ENCODE peak calls at places on chromosomes 11 and 22, in four cellular contexts. X is heart left ventricle, I is A549, D is right lobe of liver. M is an unnamed sample. For H3K4me1, the result is how much of the 10 kb centered on the place peaks cover.

GRCh38 chr22:26435327-26436093 is 6.5 kb downstream of the ASPHD2 start:
- DNase-seq in X (no peak), D (no peak), I (no peak), M (no peak)

GRCh38 chr11:34865261-34865660 is 50.9 kb downstream of the APIP start:
- DNase-seq in D (no peak), X (no peak), I (no peak), M (no peak)

GRCh38 chr11:128615076-128615475 is 27.7 kb upstream of the ETS1 start:
- DNase-seq in I (no peak), X (no peak), D (no peak), M (no peak)

GRCh38 chr11:113874096-113874919 is 1.1 kb downstream of the USP28 start:
- DNase-seq in X (no peak), D (no peak), I (peak), M (no peak)

GRCh38 chr22:30036656-30037055 is 43.6 kb upstream of the HORMAD2 start:
- DNase-seq in X (no peak), I (no peak), D (no peak), M (no peak)

GRCh38 chr11:2781413-2782274 is 81.8 kb upstream of the KCNQ1OT1 start:
- DNase-seq in X (peak), I (no peak), D (peak), M (no peak)

GRCh38 chr11:16776716-16777115 is 38.3 kb downstream of the C11orf58 start:
- DNase-seq in I (no peak), D (no peak), X (no peak), M (no peak)

GRCh38 chr11:37657645-37658044 is 1059.6 kb upstream of the RAG2 start:
- DNase-seq in X (no peak), D (no peak), I (no peak), M (no peak)

GRCh38 chr22:32336185-32336603 is 21.5 kb upstream of the RFPL3 start:
- DNase-seq in X (no peak), D (no peak), I (no peak), M (no peak)

GRCh38 chr22:23067691-23068090 is 2.6 kb upstream of the GNAZ start:
- DNase-seq in I (no peak), X (peak), D (no peak), M (no peak)

GRCh38 chr11:70547386-70547785 is 149.1 kb downstream of the CTTN start:
- DNase-seq in I (no peak), X (no peak), D (no peak), M (no peak)

GRCh38 chr11:133951484-133952198 is 5.1 kb downstream of the IGSF9B start:
- DNase-seq in D (no peak), X (no peak), I (no peak), M (no peak)

GRCh38 chr11:69822676-69823494 is 3.7 kb upstream of the FGF3 start:
- DNase-seq in D (peak), I (no peak), X (no peak), M (no peak)

GRCh38 chr22:42857845-42858481 is 890 bp upstream of the ARFGAP3 start:
- DNase-seq in D (peak), X (no peak), I (no peak), M (no peak)

GRCh38 chr11:34621876-34622275 is 983 bp downstream of the EHF start:
- DNase-seq in X (no peak), D (no peak), I (no peak), M (no peak)

GRCh38 chr22:41560095-41560487 is 719 bp upstream of the CSDC2 start:
- DNase-seq in X (no peak), D (no peak), I (no peak), M (no peak)

GRCh38 chr11:13984616-13985474 is 22.3 kb downstream of the SPON1 start:
- DNase-seq in I (no peak), X (no peak), D (no peak), M (no peak)

GRCh38 chr11:116598036-116598435 is 174.8 kb downstream of the BUD13 start:
- DNase-seq in I (no peak), D (no peak), X (no peak), M (no peak)

GRCh38 chr11:24575392-24575791 is 78.5 kb downstream of the LUZP2 start:
- DNase-seq in X (no peak), I (no peak), D (no peak), M (no peak)

GRCh38 chr11:49851511-49851910 is 100.7 kb upstream of the OR4C13 start:
- DNase-seq in X (no peak), I (no peak), D (no peak), M (no peak)

DNA sequence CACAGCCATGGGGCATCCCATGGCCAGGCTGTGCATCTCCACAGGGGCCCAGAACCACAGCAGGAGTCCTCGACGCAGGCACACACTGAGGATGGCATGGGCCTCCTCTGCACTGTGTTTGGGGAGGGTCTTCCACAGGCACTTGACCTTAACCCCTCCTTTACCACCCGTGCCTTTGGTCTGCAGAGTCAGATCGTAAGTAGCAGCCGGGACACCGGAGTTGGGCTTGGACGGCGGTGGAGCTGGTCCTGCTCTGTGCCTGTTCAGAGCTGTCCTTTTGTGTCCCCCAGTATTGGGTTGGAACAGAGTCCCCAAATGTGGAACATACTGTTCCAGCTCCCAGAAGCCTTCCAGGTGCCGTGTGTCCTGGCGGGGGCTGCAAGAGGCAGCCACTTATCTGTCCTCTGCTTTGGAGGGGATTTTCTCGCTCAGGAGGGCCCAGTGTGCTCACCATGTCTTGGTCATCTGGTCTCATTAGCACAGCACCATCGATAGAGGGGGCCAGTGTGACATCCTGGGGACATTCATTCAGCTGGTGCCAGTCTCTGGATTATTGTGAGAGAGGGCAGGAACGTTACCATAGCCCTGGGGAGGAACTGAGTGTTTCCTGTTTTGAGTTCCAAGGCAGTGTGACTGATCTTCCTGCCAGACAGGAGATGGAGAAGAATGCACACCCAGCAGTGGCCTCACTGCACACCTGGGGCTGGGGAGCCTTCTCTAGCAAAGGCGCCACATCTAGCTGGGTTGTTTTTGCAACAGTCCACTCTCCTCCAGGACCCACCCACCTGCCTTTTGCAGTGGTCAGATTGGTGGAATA is 12.4 kb downstream of the CRELD2 start:
- DNase-seq in I (no peak), X (peak), D (peak), M (no peak)
- TF ChIP-seq POLR2A in I (no peak), X (no peak), D (no peak), M (no peak)

DNA sequence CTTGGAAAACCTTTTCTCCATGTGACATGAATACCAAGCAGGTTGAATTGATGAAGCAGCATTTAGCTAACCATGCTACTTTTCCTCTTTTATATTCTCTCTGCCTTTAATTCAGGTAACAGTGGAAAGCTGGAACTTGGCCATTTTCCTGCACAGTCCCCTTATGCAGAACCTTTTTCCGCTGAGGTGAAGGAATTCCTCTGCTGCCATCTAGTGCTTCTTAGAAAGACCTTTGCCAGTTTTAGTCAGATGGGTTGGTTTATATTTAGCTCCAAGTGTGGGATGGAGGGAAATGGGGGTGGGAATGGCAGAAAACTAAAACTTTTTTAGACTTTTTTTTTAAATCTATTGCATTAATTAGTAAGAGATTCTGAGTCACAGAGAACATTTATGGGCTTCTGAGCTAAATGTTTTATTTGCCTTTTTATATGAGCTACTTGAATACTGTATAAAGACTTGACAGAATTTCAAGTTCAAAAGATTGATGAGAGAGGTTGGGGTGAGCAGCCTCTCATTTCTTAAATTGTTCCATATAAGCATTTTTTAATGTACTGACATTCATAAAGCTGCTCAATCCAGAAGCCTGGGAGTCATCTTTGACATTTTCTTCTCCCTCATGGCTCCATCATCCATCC is 153.9 kb upstream of the ZC3H12C start:
- DNase-seq in I (peak), X (no peak), D (no peak), M (no peak)
- H3K27ac ChIP-seq in I (peak), X (no peak), D (no peak), M (no peak)

DNA sequence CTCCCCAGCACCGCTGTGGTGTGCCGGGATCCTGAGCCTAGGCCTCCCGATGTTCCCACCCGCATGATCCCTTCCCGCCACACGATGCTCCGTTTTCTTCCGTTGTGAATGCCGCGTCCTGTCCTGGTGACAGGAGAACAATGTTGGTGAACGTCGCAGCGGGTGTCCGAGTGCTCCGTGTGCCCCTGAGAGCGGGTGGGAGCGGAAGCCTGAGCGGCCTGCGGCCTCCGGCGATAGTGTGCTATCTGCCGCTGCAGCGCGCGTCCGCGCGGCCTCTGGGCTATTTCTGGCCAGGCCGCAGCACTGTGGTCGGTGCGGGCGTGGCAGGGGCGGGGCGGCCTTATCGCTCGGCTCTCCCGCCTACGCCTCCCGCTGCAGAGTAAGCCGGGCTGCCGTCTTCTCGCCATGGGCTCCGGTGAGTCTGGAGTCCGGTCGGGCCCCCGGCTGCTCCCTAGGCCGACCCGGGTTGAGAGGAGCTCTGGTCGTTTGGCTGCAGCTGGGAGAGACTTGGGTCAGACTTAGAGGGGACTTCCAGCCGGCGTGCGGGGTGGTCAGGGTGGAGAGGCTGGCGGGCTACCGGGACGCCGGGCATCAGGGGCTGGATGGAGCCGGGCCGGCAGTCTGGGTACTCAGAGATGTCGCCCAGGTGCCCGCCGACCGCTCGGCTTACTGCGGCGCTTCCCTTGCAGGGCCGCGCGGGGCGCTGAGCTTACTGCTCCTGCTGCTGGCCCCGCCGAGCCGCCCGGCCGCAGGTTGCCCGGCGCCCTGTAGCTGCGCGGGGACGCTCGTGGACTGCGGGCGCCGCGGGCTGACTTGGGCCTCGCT is at the start of gene GP1BB:
- DNase-seq in X (peak), D (no peak), I (no peak), M (no peak)
- H3K4me1 ChIP-seq in X (half or more), D (under half), I (under half), M (under half)

DNA sequence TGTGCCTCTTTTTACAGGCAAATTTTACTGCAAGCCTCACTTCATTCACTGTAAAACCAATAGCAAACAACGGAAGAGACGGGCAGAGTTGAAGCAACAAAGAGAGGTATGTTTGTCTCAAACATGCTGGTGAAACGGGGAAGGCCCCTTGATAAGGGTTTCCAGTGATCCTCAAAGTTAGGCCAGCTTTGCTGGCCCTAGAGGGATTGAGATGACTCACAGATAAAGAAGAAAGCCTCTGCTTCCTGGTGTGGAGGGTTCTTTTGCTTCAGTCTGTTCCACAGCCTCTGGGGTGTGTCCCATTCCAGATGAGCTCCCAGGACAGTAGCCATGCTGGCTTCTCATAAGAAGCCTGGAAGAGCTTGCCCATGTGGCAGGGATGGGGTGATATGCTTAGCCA is 118.9 kb upstream of the PARVA start:
- DNase-seq in I (peak), X (no peak), D (no peak), M (no peak)
- TF ChIP-seq POLR2A in I (no peak), X (no peak), D (no peak), M (no peak)

GRCh38 chr11:57071829-57072228 is 83.1 kb downstream of the OR5AK2 start:
- DNase-seq in X (no peak), I (no peak), D (no peak), M (no peak)

GRCh38 chr11:57073121-57073520 is 84.4 kb downstream of the OR5AK2 start:
- DNase-seq in I (no peak), X (no peak), D (no peak), M (no peak)

GRCh38 chr11:57069942-57070341 is 81.2 kb downstream of the OR5AK2 start:
- DNase-seq in X (no peak), I (no peak), D (no peak), M (no peak)

DNA sequence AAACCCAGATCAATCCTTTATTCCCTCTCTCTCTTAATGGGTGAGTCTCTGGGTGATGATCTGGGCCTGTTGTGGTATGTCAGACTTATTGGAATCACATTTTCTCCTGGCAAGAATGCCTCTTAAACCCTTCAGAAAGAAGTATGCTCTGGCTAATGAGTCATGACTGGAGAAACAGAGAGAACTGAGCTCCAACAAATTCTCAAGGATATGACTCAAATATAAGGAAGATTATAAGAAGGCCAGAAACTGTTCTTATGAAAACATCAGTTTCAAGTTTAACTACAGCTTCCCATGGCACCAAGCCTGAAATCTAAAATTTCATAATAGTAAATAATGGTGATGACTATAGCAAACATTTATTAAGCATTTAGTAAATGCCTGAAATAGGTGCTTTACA is 83.9 kb downstream of the OR5AK2 start:
- DNase-seq in X (no peak), D (no peak), I (peak), M (no peak)
- H3K27ac ChIP-seq in X (no peak), D (peak), I (peak), M (peak)

GRCh38 chr11:1307163-1307870 is 2.1 kb downstream of the TOLLIP start:
- DNase-seq in D (no peak), I (no peak), X (no peak), M (no peak)
- H3K4me1 ChIP-seq in D (under half), I (under half), X (half or more), M (half or more)

DNA sequence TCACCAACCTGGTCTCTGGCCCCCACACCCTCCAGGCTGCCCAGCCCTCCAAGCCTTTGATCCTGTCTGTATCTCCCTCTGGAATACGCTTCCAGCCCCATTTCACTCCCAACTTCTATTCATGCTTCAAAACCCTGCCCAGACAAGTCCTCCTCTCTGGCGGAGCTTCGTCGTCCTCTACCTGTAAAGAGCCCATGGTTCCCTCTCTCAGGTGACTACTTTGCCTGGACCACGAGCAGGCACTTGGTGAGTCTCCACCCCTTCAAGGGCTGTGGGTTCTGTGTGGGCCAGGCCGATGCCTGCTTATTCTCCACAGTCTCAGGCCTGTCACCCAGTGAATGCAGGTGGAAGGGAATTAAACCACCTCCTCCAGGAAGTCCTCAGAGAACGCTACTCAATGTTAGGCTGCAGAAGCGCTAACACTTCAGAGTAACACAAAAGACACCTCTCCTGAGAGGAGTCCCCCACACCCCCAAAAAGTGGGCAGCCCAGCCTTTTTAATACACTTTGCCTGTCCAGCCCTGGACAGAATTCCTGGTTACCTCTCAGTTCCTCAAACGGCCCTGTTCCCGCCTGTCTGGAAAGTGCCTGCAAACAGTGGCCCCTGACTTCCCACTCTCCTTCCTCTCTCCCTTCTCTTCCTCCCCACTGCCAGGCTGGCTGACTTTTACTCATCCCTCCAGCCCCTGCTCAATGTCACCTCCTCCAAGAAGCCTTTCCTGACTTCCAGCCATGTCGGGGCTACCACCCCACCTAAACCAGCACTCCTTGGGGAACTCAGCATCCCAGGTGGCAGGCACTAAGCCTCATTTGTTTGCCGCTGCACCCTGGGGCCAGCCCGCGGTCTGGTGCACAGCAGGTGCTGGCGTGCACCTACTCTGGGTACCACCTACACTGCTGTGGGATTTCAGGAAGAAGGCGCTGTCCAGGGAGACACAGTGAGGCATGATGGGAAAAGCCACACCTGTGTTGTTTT is 9.0 kb downstream of the RAC2 start:
- DNase-seq in X (no peak), D (no peak), I (no peak), M (no peak)
- TF ChIP-seq POLR2A in X (no peak), D (no peak), I (no peak), M (no peak)

M was measured in esophagus squamous epithelium.